ENCODE peak calls at places on chromosome 19, in eight cellular contexts. One of them, this sample, is unnamed.

GRCh38 chr19:13959962-13960862 is 7.9 kb downstream of the DCAF15 start:
- DNase-seq in COR-L47: no peak
- DNase-seq in tibial nerve: no peak
- DNase-seq in substantia nigra: no peak
- DNase-seq in mucosa of gallbladder: no peak
- DNase-seq in stimulated activated CD4-positive, alpha-beta T cell treated with anti-CD3 and anti-CD28 coated beads, Interleukin-4, amount 100 ng/mL, for 1 hour: no peak
- DNase-seq in H9: peak
- DNase-seq in T-helper 9 cell: no peak
- DNase-seq in this sample: no peak

GRCh38 chr19:35204799-35205732 is 23.5 kb downstream of the FAM187B start:
- DNase-seq in COR-L47: no peak
- DNase-seq in tibial nerve: no peak
- DNase-seq in substantia nigra: no peak
- DNase-seq in mucosa of gallbladder: no peak
- DNase-seq in stimulated activated CD4-positive, alpha-beta T cell treated with anti-CD3 and anti-CD28 coated beads, Interleukin-4, amount 100 ng/mL, for 1 hour: no peak
- DNase-seq in H9: peak
- DNase-seq in T-helper 9 cell: no peak
- DNase-seq in this sample: no peak

GRCh38 chr19:49094505-49095482 is 9.5 kb downstream of the SNRNP70 start:
- DNase-seq in COR-L47: no peak
- DNase-seq in tibial nerve: no peak
- DNase-seq in substantia nigra: no peak
- DNase-seq in mucosa of gallbladder: no peak
- DNase-seq in stimulated activated CD4-positive, alpha-beta T cell treated with anti-CD3 and anti-CD28 coated beads, Interleukin-4, amount 100 ng/mL, for 1 hour: no peak
- DNase-seq in H9: no peak
- DNase-seq in T-helper 9 cell: no peak
- DNase-seq in this sample: no peak

GRCh38 chr19:17244618-17245534 is 843 bp downstream of the NR2F6 start:
- DNase-seq in COR-L47: no peak
- DNase-seq in tibial nerve: no peak
- DNase-seq in substantia nigra: no peak
- DNase-seq in mucosa of gallbladder: peak
- DNase-seq in stimulated activated CD4-positive, alpha-beta T cell treated with anti-CD3 and anti-CD28 coated beads, Interleukin-4, amount 100 ng/mL, for 1 hour: no peak
- DNase-seq in H9: no peak
- DNase-seq in T-helper 9 cell: no peak
- DNase-seq in this sample: peak

GRCh38 chr19:46256855-46257254 is 27.3 kb downstream of the IGFL1 start:
- DNase-seq in COR-L47: no peak
- DNase-seq in tibial nerve: no peak
- DNase-seq in substantia nigra: no peak
- DNase-seq in mucosa of gallbladder: no peak
- DNase-seq in stimulated activated CD4-positive, alpha-beta T cell treated with anti-CD3 and anti-CD28 coated beads, Interleukin-4, amount 100 ng/mL, for 1 hour: no peak
- DNase-seq in H9: no peak
- DNase-seq in T-helper 9 cell: no peak
- DNase-seq in this sample: no peak

GRCh38 chr19:29260477-29261317 is 47.7 kb upstream of the UQCRFS1 start:
- DNase-seq in COR-L47: peak
- DNase-seq in tibial nerve: no peak
- DNase-seq in substantia nigra: no peak
- DNase-seq in mucosa of gallbladder: no peak
- DNase-seq in stimulated activated CD4-positive, alpha-beta T cell treated with anti-CD3 and anti-CD28 coated beads, Interleukin-4, amount 100 ng/mL, for 1 hour: peak
- DNase-seq in H9: peak
- DNase-seq in T-helper 9 cell: no peak
- DNase-seq in this sample: no peak

GRCh38 chr19:36009220-36009619 is 607 bp upstream of the SYNE4 start:
- DNase-seq in COR-L47: peak
- DNase-seq in tibial nerve: peak
- DNase-seq in substantia nigra: no peak
- DNase-seq in mucosa of gallbladder: peak
- DNase-seq in stimulated activated CD4-positive, alpha-beta T cell treated with anti-CD3 and anti-CD28 coated beads, Interleukin-4, amount 100 ng/mL, for 1 hour: peak
- DNase-seq in H9: peak
- DNase-seq in T-helper 9 cell: peak
- DNase-seq in this sample: peak

GRCh38 chr19:33883869-33884519 is 87.3 kb downstream of the KCTD15 start:
- DNase-seq in COR-L47: no peak
- DNase-seq in tibial nerve: no peak
- DNase-seq in substantia nigra: no peak
- DNase-seq in mucosa of gallbladder: no peak
- DNase-seq in stimulated activated CD4-positive, alpha-beta T cell treated with anti-CD3 and anti-CD28 coated beads, Interleukin-4, amount 100 ng/mL, for 1 hour: no peak
- DNase-seq in H9: peak
- DNase-seq in T-helper 9 cell: no peak
- DNase-seq in this sample: no peak

GRCh38 chr19:49884760-49885159 is 7.3 kb downstream of the TBC1D17 start:
- DNase-seq in COR-L47: no peak
- DNase-seq in tibial nerve: no peak
- DNase-seq in substantia nigra: no peak
- DNase-seq in mucosa of gallbladder: no peak
- DNase-seq in stimulated activated CD4-positive, alpha-beta T cell treated with anti-CD3 and anti-CD28 coated beads, Interleukin-4, amount 100 ng/mL, for 1 hour: no peak
- DNase-seq in H9: no peak
- DNase-seq in T-helper 9 cell: no peak
- DNase-seq in this sample: no peak

GRCh38 chr19:10230904-10231623 is at the start of gene S1PR2:
- DNase-seq in COR-L47: peak
- DNase-seq in tibial nerve: peak
- DNase-seq in substantia nigra: no peak
- DNase-seq in mucosa of gallbladder: peak
- DNase-seq in stimulated activated CD4-positive, alpha-beta T cell treated with anti-CD3 and anti-CD28 coated beads, Interleukin-4, amount 100 ng/mL, for 1 hour: peak
- DNase-seq in H9: peak
- DNase-seq in T-helper 9 cell: peak
- DNase-seq in this sample: peak

GRCh38 chr19:10762656-10763055 is 44.8 kb downstream of the DNM2 start:
- DNase-seq in COR-L47: no peak
- DNase-seq in tibial nerve: no peak
- DNase-seq in substantia nigra: no peak
- DNase-seq in mucosa of gallbladder: no peak
- DNase-seq in stimulated activated CD4-positive, alpha-beta T cell treated with anti-CD3 and anti-CD28 coated beads, Interleukin-4, amount 100 ng/mL, for 1 hour: peak
- DNase-seq in H9: no peak
- DNase-seq in T-helper 9 cell: peak
- DNase-seq in this sample: no peak

GRCh38 chr19:2796659-2797266 is 11.5 kb downstream of the THOP1 start:
- DNase-seq in COR-L47: no peak
- DNase-seq in tibial nerve: no peak
- DNase-seq in substantia nigra: no peak
- DNase-seq in mucosa of gallbladder: no peak
- DNase-seq in stimulated activated CD4-positive, alpha-beta T cell treated with anti-CD3 and anti-CD28 coated beads, Interleukin-4, amount 100 ng/mL, for 1 hour: no peak
- DNase-seq in H9: no peak
- DNase-seq in T-helper 9 cell: no peak
- DNase-seq in this sample: no peak

GRCh38 chr19:49921871-49922755 is 6.9 kb upstream of the ATF5 start:
- DNase-seq in COR-L47: no peak
- DNase-seq in tibial nerve: no peak
- DNase-seq in substantia nigra: no peak
- DNase-seq in mucosa of gallbladder: no peak
- DNase-seq in stimulated activated CD4-positive, alpha-beta T cell treated with anti-CD3 and anti-CD28 coated beads, Interleukin-4, amount 100 ng/mL, for 1 hour: no peak
- DNase-seq in H9: no peak
- DNase-seq in T-helper 9 cell: no peak
- DNase-seq in this sample: no peak

GRCh38 chr19:3479819-3480215 is 508 bp downstream of the SMIM24 start:
- DNase-seq in COR-L47: no peak
- DNase-seq in tibial nerve: no peak
- DNase-seq in substantia nigra: no peak
- DNase-seq in mucosa of gallbladder: peak
- DNase-seq in stimulated activated CD4-positive, alpha-beta T cell treated with anti-CD3 and anti-CD28 coated beads, Interleukin-4, amount 100 ng/mL, for 1 hour: peak
- DNase-seq in H9: peak
- DNase-seq in T-helper 9 cell: no peak
- DNase-seq in this sample: peak

GRCh38 chr19:13169769-13170168 is 19.6 kb downstream of the IER2 start:
- DNase-seq in COR-L47: no peak
- DNase-seq in tibial nerve: no peak
- DNase-seq in substantia nigra: no peak
- DNase-seq in mucosa of gallbladder: peak
- DNase-seq in stimulated activated CD4-positive, alpha-beta T cell treated with anti-CD3 and anti-CD28 coated beads, Interleukin-4, amount 100 ng/mL, for 1 hour: no peak
- DNase-seq in H9: no peak
- DNase-seq in T-helper 9 cell: no peak
- DNase-seq in this sample: peak

GRCh38 chr19:33290082-33290815 is 12.1 kb downstream of the CEBPA start:
- DNase-seq in COR-L47: no peak
- DNase-seq in tibial nerve: no peak
- DNase-seq in substantia nigra: no peak
- DNase-seq in mucosa of gallbladder: no peak
- DNase-seq in stimulated activated CD4-positive, alpha-beta T cell treated with anti-CD3 and anti-CD28 coated beads, Interleukin-4, amount 100 ng/mL, for 1 hour: no peak
- DNase-seq in H9: no peak
- DNase-seq in T-helper 9 cell: no peak
- DNase-seq in this sample: no peak

GRCh38 chr19:50909240-50910070 is 1.7 kb downstream of the KLK4 start:
- DNase-seq in COR-L47: no peak
- DNase-seq in tibial nerve: peak
- DNase-seq in substantia nigra: no peak
- DNase-seq in mucosa of gallbladder: peak
- DNase-seq in stimulated activated CD4-positive, alpha-beta T cell treated with anti-CD3 and anti-CD28 coated beads, Interleukin-4, amount 100 ng/mL, for 1 hour: peak
- DNase-seq in H9: peak
- DNase-seq in T-helper 9 cell: no peak
- DNase-seq in this sample: peak

GRCh38 chr19:45473366-45474190 is 5.8 kb downstream of the FOSB start:
- DNase-seq in COR-L47: no peak
- DNase-seq in tibial nerve: no peak
- DNase-seq in substantia nigra: no peak
- DNase-seq in mucosa of gallbladder: no peak
- DNase-seq in stimulated activated CD4-positive, alpha-beta T cell treated with anti-CD3 and anti-CD28 coated beads, Interleukin-4, amount 100 ng/mL, for 1 hour: no peak
- DNase-seq in H9: no peak
- DNase-seq in T-helper 9 cell: peak
- DNase-seq in this sample: no peak

GRCh38 chr19:21765151-21765550 is 2.2 kb downstream of the ZNF100 start:
- DNase-seq in COR-L47: no peak
- DNase-seq in tibial nerve: no peak
- DNase-seq in substantia nigra: no peak
- DNase-seq in mucosa of gallbladder: no peak
- DNase-seq in stimulated activated CD4-positive, alpha-beta T cell treated with anti-CD3 and anti-CD28 coated beads, Interleukin-4, amount 100 ng/mL, for 1 hour: no peak
- DNase-seq in H9: no peak
- DNase-seq in T-helper 9 cell: no peak
- DNase-seq in this sample: no peak

GRCh38 chr19:46863818-46864629 is 3.2 kb downstream of the ARHGAP35 start:
- DNase-seq in COR-L47: no peak
- DNase-seq in tibial nerve: no peak
- DNase-seq in substantia nigra: no peak
- DNase-seq in mucosa of gallbladder: no peak
- DNase-seq in stimulated activated CD4-positive, alpha-beta T cell treated with anti-CD3 and anti-CD28 coated beads, Interleukin-4, amount 100 ng/mL, for 1 hour: no peak
- DNase-seq in H9: peak
- DNase-seq in T-helper 9 cell: no peak
- DNase-seq in this sample: peak

GRCh38 chr19:6744381-6745288 is 5.2 kb downstream of the TRIP10 start:
- DNase-seq in COR-L47: no peak
- DNase-seq in tibial nerve: peak
- DNase-seq in substantia nigra: peak
- DNase-seq in mucosa of gallbladder: peak
- DNase-seq in stimulated activated CD4-positive, alpha-beta T cell treated with anti-CD3 and anti-CD28 coated beads, Interleukin-4, amount 100 ng/mL, for 1 hour: no peak
- DNase-seq in H9: no peak
- DNase-seq in T-helper 9 cell: no peak
- DNase-seq in this sample: peak

GRCh38 chr19:38417544-38418506 is 8.2 kb downstream of the RASGRP4 start:
- DNase-seq in COR-L47: no peak
- DNase-seq in tibial nerve: no peak
- DNase-seq in substantia nigra: no peak
- DNase-seq in mucosa of gallbladder: peak
- DNase-seq in stimulated activated CD4-positive, alpha-beta T cell treated with anti-CD3 and anti-CD28 coated beads, Interleukin-4, amount 100 ng/mL, for 1 hour: peak
- DNase-seq in H9: peak
- DNase-seq in T-helper 9 cell: peak
- DNase-seq in this sample: peak

GRCh38 chr19:33175886-33176669 is 18.1 kb upstream of the LRP3 start:
- DNase-seq in COR-L47: peak
- DNase-seq in tibial nerve: no peak
- DNase-seq in substantia nigra: no peak
- DNase-seq in mucosa of gallbladder: no peak
- DNase-seq in stimulated activated CD4-positive, alpha-beta T cell treated with anti-CD3 and anti-CD28 coated beads, Interleukin-4, amount 100 ng/mL, for 1 hour: no peak
- DNase-seq in H9: no peak
- DNase-seq in T-helper 9 cell: no peak
- DNase-seq in this sample: no peak

GRCh38 chr19:49872245-49873148 is 4.7 kb downstream of the AKT1S1 start:
- DNase-seq in COR-L47: no peak
- DNase-seq in tibial nerve: no peak
- DNase-seq in substantia nigra: no peak
- DNase-seq in mucosa of gallbladder: no peak
- DNase-seq in stimulated activated CD4-positive, alpha-beta T cell treated with anti-CD3 and anti-CD28 coated beads, Interleukin-4, amount 100 ng/mL, for 1 hour: no peak
- DNase-seq in H9: no peak
- DNase-seq in T-helper 9 cell: no peak
- DNase-seq in this sample: no peak

GRCh38 chr19:4284176-4284958 is 5.3 kb downstream of the SHD start:
- DNase-seq in COR-L47: no peak
- DNase-seq in tibial nerve: no peak
- DNase-seq in substantia nigra: no peak
- DNase-seq in mucosa of gallbladder: no peak
- DNase-seq in stimulated activated CD4-positive, alpha-beta T cell treated with anti-CD3 and anti-CD28 coated beads, Interleukin-4, amount 100 ng/mL, for 1 hour: no peak
- DNase-seq in H9: peak
- DNase-seq in T-helper 9 cell: no peak
- DNase-seq in this sample: no peak

GRCh38 chr19:58562126-58563033 is 4.0 kb upstream of the UBE2M start:
- DNase-seq in COR-L47: no peak
- DNase-seq in tibial nerve: no peak
- DNase-seq in substantia nigra: no peak
- DNase-seq in mucosa of gallbladder: peak
- DNase-seq in stimulated activated CD4-positive, alpha-beta T cell treated with anti-CD3 and anti-CD28 coated beads, Interleukin-4, amount 100 ng/mL, for 1 hour: peak
- DNase-seq in H9: peak
- DNase-seq in T-helper 9 cell: no peak
- DNase-seq in this sample: peak

GRCh38 chr19:30391554-30392551 is 19.7 kb downstream of the ZNF536 start:
- DNase-seq in COR-L47: no peak
- DNase-seq in tibial nerve: no peak
- DNase-seq in substantia nigra: no peak
- DNase-seq in mucosa of gallbladder: no peak
- DNase-seq in stimulated activated CD4-positive, alpha-beta T cell treated with anti-CD3 and anti-CD28 coated beads, Interleukin-4, amount 100 ng/mL, for 1 hour: no peak
- DNase-seq in H9: peak
- DNase-seq in T-helper 9 cell: no peak
- DNase-seq in this sample: no peak

GRCh38 chr19:17385878-17386611 is 8.0 kb downstream of the CCDC194 start:
- DNase-seq in COR-L47: peak
- DNase-seq in tibial nerve: peak
- DNase-seq in substantia nigra: peak
- DNase-seq in mucosa of gallbladder: peak
- DNase-seq in stimulated activated CD4-positive, alpha-beta T cell treated with anti-CD3 and anti-CD28 coated beads, Interleukin-4, amount 100 ng/mL, for 1 hour: peak
- DNase-seq in H9: peak
- DNase-seq in T-helper 9 cell: peak
- DNase-seq in this sample: peak

GRCh38 chr19:31334849-31335624 is 14.2 kb downstream of the TSHZ3 start:
- DNase-seq in COR-L47: no peak
- DNase-seq in tibial nerve: no peak
- DNase-seq in substantia nigra: no peak
- DNase-seq in mucosa of gallbladder: no peak
- DNase-seq in stimulated activated CD4-positive, alpha-beta T cell treated with anti-CD3 and anti-CD28 coated beads, Interleukin-4, amount 100 ng/mL, for 1 hour: no peak
- DNase-seq in H9: no peak
- DNase-seq in T-helper 9 cell: no peak
- DNase-seq in this sample: peak

GRCh38 chr19:34082289-34083077 is 89.8 kb upstream of the LSM14A start:
- DNase-seq in COR-L47: no peak
- DNase-seq in tibial nerve: no peak
- DNase-seq in substantia nigra: no peak
- DNase-seq in mucosa of gallbladder: peak
- DNase-seq in stimulated activated CD4-positive, alpha-beta T cell treated with anti-CD3 and anti-CD28 coated beads, Interleukin-4, amount 100 ng/mL, for 1 hour: no peak
- DNase-seq in H9: peak
- DNase-seq in T-helper 9 cell: no peak
- DNase-seq in this sample: no peak